ENCODE peak calls at places on chromosomes 1 and 21, in six cellular contexts. One of them, this sample, is unnamed.

GRCh38 chr1:168552961-168553360 is 9.2 kb upstream of the XCL2 start:
- DNase-seq in small intestine: no peak
- DNase-seq in stimulated activated CD4-positive, alpha-beta T cell treated with anti-CD3 and anti-CD28 coated beads, TNF-alpha, amount 100 ng/mL, for 48 hours: no peak
- DNase-seq in HEK293T: no peak
- DNase-seq in SK-N-MC: no peak
- DNase-seq in adrenal gland: no peak
- DNase-seq in this sample: no peak

GRCh38 chr1:209207701-209208286 is 375.7 kb upstream of the CAMK1G start:
- DNase-seq in small intestine: peak
- DNase-seq in stimulated activated CD4-positive, alpha-beta T cell treated with anti-CD3 and anti-CD28 coated beads, TNF-alpha, amount 100 ng/mL, for 48 hours: peak
- DNase-seq in HEK293T: peak
- DNase-seq in SK-N-MC: no peak
- DNase-seq in adrenal gland: peak
- DNase-seq in this sample: peak

GRCh38 chr1:198656500-198656932 is 17.7 kb downstream of the PTPRC start:
- DNase-seq in small intestine: peak
- DNase-seq in stimulated activated CD4-positive, alpha-beta T cell treated with anti-CD3 and anti-CD28 coated beads, TNF-alpha, amount 100 ng/mL, for 48 hours: no peak
- DNase-seq in HEK293T: peak
- DNase-seq in SK-N-MC: no peak
- DNase-seq in adrenal gland: peak
- DNase-seq in this sample: peak

GRCh38 chr1:41023279-41023990 is 1.9 kb upstream of the SLFNL1 start:
- DNase-seq in small intestine: no peak
- DNase-seq in stimulated activated CD4-positive, alpha-beta T cell treated with anti-CD3 and anti-CD28 coated beads, TNF-alpha, amount 100 ng/mL, for 48 hours: no peak
- DNase-seq in HEK293T: peak
- DNase-seq in SK-N-MC: no peak
- DNase-seq in adrenal gland: no peak
- DNase-seq in this sample: no peak

GRCh38 chr1:244792188-244792850 is 43.1 kb upstream of the COX20 start:
- DNase-seq in small intestine: no peak
- DNase-seq in stimulated activated CD4-positive, alpha-beta T cell treated with anti-CD3 and anti-CD28 coated beads, TNF-alpha, amount 100 ng/mL, for 48 hours: no peak
- DNase-seq in HEK293T: no peak
- DNase-seq in SK-N-MC: no peak
- DNase-seq in adrenal gland: no peak
- DNase-seq in this sample: no peak

GRCh38 chr1:156627313-156627880 is 8.2 kb downstream of the HAPLN2 start:
- DNase-seq in small intestine: peak
- DNase-seq in stimulated activated CD4-positive, alpha-beta T cell treated with anti-CD3 and anti-CD28 coated beads, TNF-alpha, amount 100 ng/mL, for 48 hours: no peak
- DNase-seq in HEK293T: peak
- DNase-seq in SK-N-MC: no peak
- DNase-seq in adrenal gland: peak
- DNase-seq in this sample: peak

GRCh38 chr1:65011983-65012382 is 45.6 kb upstream of the JAK1 start:
- DNase-seq in small intestine: no peak
- DNase-seq in stimulated activated CD4-positive, alpha-beta T cell treated with anti-CD3 and anti-CD28 coated beads, TNF-alpha, amount 100 ng/mL, for 48 hours: no peak
- DNase-seq in HEK293T: no peak
- DNase-seq in SK-N-MC: no peak
- DNase-seq in adrenal gland: no peak
- DNase-seq in this sample: no peak

GRCh38 chr1:244192336-244192735 is 141.3 kb downstream of the ZBTB18 start:
- DNase-seq in small intestine: no peak
- DNase-seq in stimulated activated CD4-positive, alpha-beta T cell treated with anti-CD3 and anti-CD28 coated beads, TNF-alpha, amount 100 ng/mL, for 48 hours: no peak
- DNase-seq in HEK293T: no peak
- DNase-seq in SK-N-MC: no peak
- DNase-seq in adrenal gland: no peak
- DNase-seq in this sample: no peak

GRCh38 chr1:85546748-85547147 is 33.8 kb upstream of the CCN1 start:
- DNase-seq in small intestine: no peak
- DNase-seq in stimulated activated CD4-positive, alpha-beta T cell treated with anti-CD3 and anti-CD28 coated beads, TNF-alpha, amount 100 ng/mL, for 48 hours: no peak
- DNase-seq in HEK293T: no peak
- DNase-seq in SK-N-MC: no peak
- DNase-seq in adrenal gland: no peak
- DNase-seq in this sample: no peak

GRCh38 chr1:97758589-97759057 is 162.2 kb downstream of the DPYD start:
- DNase-seq in small intestine: no peak
- DNase-seq in stimulated activated CD4-positive, alpha-beta T cell treated with anti-CD3 and anti-CD28 coated beads, TNF-alpha, amount 100 ng/mL, for 48 hours: no peak
- DNase-seq in HEK293T: no peak
- DNase-seq in SK-N-MC: no peak
- DNase-seq in adrenal gland: no peak
- DNase-seq in this sample: no peak

GRCh38 chr1:223748405-223748772 is 36.0 kb downstream of the CAPN2 start:
- DNase-seq in small intestine: peak
- DNase-seq in stimulated activated CD4-positive, alpha-beta T cell treated with anti-CD3 and anti-CD28 coated beads, TNF-alpha, amount 100 ng/mL, for 48 hours: no peak
- DNase-seq in HEK293T: no peak
- DNase-seq in SK-N-MC: no peak
- DNase-seq in adrenal gland: peak
- DNase-seq in this sample: peak

GRCh38 chr1:183148599-183148998 is 37.5 kb upstream of the LAMC2 start:
- DNase-seq in small intestine: no peak
- DNase-seq in stimulated activated CD4-positive, alpha-beta T cell treated with anti-CD3 and anti-CD28 coated beads, TNF-alpha, amount 100 ng/mL, for 48 hours: no peak
- DNase-seq in HEK293T: no peak
- DNase-seq in SK-N-MC: no peak
- DNase-seq in adrenal gland: no peak
- DNase-seq in this sample: no peak

GRCh38 chr21:36705679-36706481 is 7.0 kb downstream of the SIM2 start:
- DNase-seq in small intestine: no peak
- DNase-seq in stimulated activated CD4-positive, alpha-beta T cell treated with anti-CD3 and anti-CD28 coated beads, TNF-alpha, amount 100 ng/mL, for 48 hours: no peak
- DNase-seq in HEK293T: no peak
- DNase-seq in SK-N-MC: no peak
- DNase-seq in adrenal gland: no peak
- DNase-seq in this sample: no peak

GRCh38 chr1:62209931-62210595 is 15.4 kb downstream of the L1TD1 start:
- DNase-seq in small intestine: peak
- DNase-seq in stimulated activated CD4-positive, alpha-beta T cell treated with anti-CD3 and anti-CD28 coated beads, TNF-alpha, amount 100 ng/mL, for 48 hours: no peak
- DNase-seq in HEK293T: no peak
- DNase-seq in SK-N-MC: no peak
- DNase-seq in adrenal gland: no peak
- DNase-seq in this sample: no peak

GRCh38 chr1:231357831-231358354 is 19.8 kb downstream of the SPRTN start:
- DNase-seq in small intestine: peak
- DNase-seq in stimulated activated CD4-positive, alpha-beta T cell treated with anti-CD3 and anti-CD28 coated beads, TNF-alpha, amount 100 ng/mL, for 48 hours: no peak
- DNase-seq in HEK293T: peak
- DNase-seq in SK-N-MC: peak
- DNase-seq in adrenal gland: peak
- DNase-seq in this sample: peak

GRCh38 chr1:197922070-197922390 is 4.9 kb downstream of the LHX9 start:
- DNase-seq in small intestine: no peak
- DNase-seq in stimulated activated CD4-positive, alpha-beta T cell treated with anti-CD3 and anti-CD28 coated beads, TNF-alpha, amount 100 ng/mL, for 48 hours: no peak
- DNase-seq in HEK293T: no peak
- DNase-seq in SK-N-MC: no peak
- DNase-seq in adrenal gland: no peak
- DNase-seq in this sample: no peak

GRCh38 chr1:77406661-77407060 is 124.8 kb downstream of the AK5 start:
- DNase-seq in small intestine: no peak
- DNase-seq in stimulated activated CD4-positive, alpha-beta T cell treated with anti-CD3 and anti-CD28 coated beads, TNF-alpha, amount 100 ng/mL, for 48 hours: no peak
- DNase-seq in HEK293T: no peak
- DNase-seq in SK-N-MC: no peak
- DNase-seq in adrenal gland: no peak
- DNase-seq in this sample: no peak

GRCh38 chr1:110630770-110631663 is 24.9 kb upstream of the KCNA2 start:
- DNase-seq in small intestine: peak
- DNase-seq in stimulated activated CD4-positive, alpha-beta T cell treated with anti-CD3 and anti-CD28 coated beads, TNF-alpha, amount 100 ng/mL, for 48 hours: peak
- DNase-seq in HEK293T: peak
- DNase-seq in SK-N-MC: no peak
- DNase-seq in adrenal gland: peak
- DNase-seq in this sample: peak

GRCh38 chr1:214857716-214858115 is 224.8 kb upstream of the KCNK2 start:
- DNase-seq in small intestine: no peak
- DNase-seq in stimulated activated CD4-positive, alpha-beta T cell treated with anti-CD3 and anti-CD28 coated beads, TNF-alpha, amount 100 ng/mL, for 48 hours: no peak
- DNase-seq in HEK293T: no peak
- DNase-seq in SK-N-MC: no peak
- DNase-seq in adrenal gland: no peak
- DNase-seq in this sample: no peak

GRCh38 chr1:150557065-150557600 is 7.9 kb downstream of the ADAMTSL4 start:
- DNase-seq in small intestine: no peak
- DNase-seq in stimulated activated CD4-positive, alpha-beta T cell treated with anti-CD3 and anti-CD28 coated beads, TNF-alpha, amount 100 ng/mL, for 48 hours: no peak
- DNase-seq in HEK293T: no peak
- DNase-seq in SK-N-MC: no peak
- DNase-seq in adrenal gland: no peak
- DNase-seq in this sample: peak

GRCh38 chr1:231188072-231188471 is 26.2 kb downstream of the TRIM67 start:
- DNase-seq in small intestine: no peak
- DNase-seq in stimulated activated CD4-positive, alpha-beta T cell treated with anti-CD3 and anti-CD28 coated beads, TNF-alpha, amount 100 ng/mL, for 48 hours: no peak
- DNase-seq in HEK293T: no peak
- DNase-seq in SK-N-MC: no peak
- DNase-seq in adrenal gland: no peak
- DNase-seq in this sample: no peak

GRCh38 chr1:117105003-117105402 is 16.5 kb downstream of the TRIM45 start:
- DNase-seq in small intestine: no peak
- DNase-seq in stimulated activated CD4-positive, alpha-beta T cell treated with anti-CD3 and anti-CD28 coated beads, TNF-alpha, amount 100 ng/mL, for 48 hours: no peak
- DNase-seq in HEK293T: no peak
- DNase-seq in SK-N-MC: no peak
- DNase-seq in adrenal gland: no peak
- DNase-seq in this sample: no peak

GRCh38 chr1:156822680-156823079 is 6.0 kb upstream of the SH2D2A start:
- DNase-seq in small intestine: no peak
- DNase-seq in stimulated activated CD4-positive, alpha-beta T cell treated with anti-CD3 and anti-CD28 coated beads, TNF-alpha, amount 100 ng/mL, for 48 hours: no peak
- DNase-seq in HEK293T: no peak
- DNase-seq in SK-N-MC: no peak
- DNase-seq in adrenal gland: no peak
- DNase-seq in this sample: no peak

GRCh38 chr1:6491480-6491962 is at the start of gene PLEKHG5:
- DNase-seq in small intestine: no peak
- DNase-seq in stimulated activated CD4-positive, alpha-beta T cell treated with anti-CD3 and anti-CD28 coated beads, TNF-alpha, amount 100 ng/mL, for 48 hours: no peak
- DNase-seq in HEK293T: no peak
- DNase-seq in SK-N-MC: no peak
- DNase-seq in adrenal gland: no peak
- DNase-seq in this sample: no peak

GRCh38 chr21:21158376-21158918 is 160.2 kb downstream of the NCAM2 start:
- DNase-seq in small intestine: no peak
- DNase-seq in stimulated activated CD4-positive, alpha-beta T cell treated with anti-CD3 and anti-CD28 coated beads, TNF-alpha, amount 100 ng/mL, for 48 hours: no peak
- DNase-seq in HEK293T: no peak
- DNase-seq in SK-N-MC: no peak
- DNase-seq in adrenal gland: no peak
- DNase-seq in this sample: no peak

GRCh38 chr1:150072959-150073358 is 5.4 kb downstream of the VPS45 start:
- DNase-seq in small intestine: no peak
- DNase-seq in stimulated activated CD4-positive, alpha-beta T cell treated with anti-CD3 and anti-CD28 coated beads, TNF-alpha, amount 100 ng/mL, for 48 hours: no peak
- DNase-seq in HEK293T: no peak
- DNase-seq in SK-N-MC: no peak
- DNase-seq in adrenal gland: no peak
- DNase-seq in this sample: no peak

GRCh38 chr1:200837931-200838571 is 34.7 kb upstream of the GPR25 start:
- DNase-seq in small intestine: peak
- DNase-seq in stimulated activated CD4-positive, alpha-beta T cell treated with anti-CD3 and anti-CD28 coated beads, TNF-alpha, amount 100 ng/mL, for 48 hours: no peak
- DNase-seq in HEK293T: no peak
- DNase-seq in SK-N-MC: peak
- DNase-seq in adrenal gland: no peak
- DNase-seq in this sample: no peak

GRCh38 chr1:206422525-206422924 is 47.8 kb upstream of the IKBKE start:
- DNase-seq in small intestine: no peak
- DNase-seq in stimulated activated CD4-positive, alpha-beta T cell treated with anti-CD3 and anti-CD28 coated beads, TNF-alpha, amount 100 ng/mL, for 48 hours: no peak
- DNase-seq in HEK293T: no peak
- DNase-seq in SK-N-MC: no peak
- DNase-seq in adrenal gland: no peak
- DNase-seq in this sample: no peak

GRCh38 chr1:11653101-11653601 is 1.1 kb downstream of the FBXO2 start:
- DNase-seq in small intestine: peak
- DNase-seq in stimulated activated CD4-positive, alpha-beta T cell treated with anti-CD3 and anti-CD28 coated beads, TNF-alpha, amount 100 ng/mL, for 48 hours: no peak
- DNase-seq in HEK293T: no peak
- DNase-seq in SK-N-MC: no peak
- DNase-seq in adrenal gland: no peak
- DNase-seq in this sample: no peak